ENCODE peak calls at places on chromosomes 3 and 15, in five cellular contexts. H is cardiac muscle cell, T is GM23338, Z is tibial artery, X is mucosa of descending colon. E is an unnamed sample. For H3K4me1, the result is how much of the 10 kb centered on the place peaks cover.

GRCh38 chr3:52401551-52401950 is 43.4 kb downstream of the SEMA3G start:
- DNase-seq in H (no peak), T (no peak), Z (no peak), X (no peak), E (peak)

GRCh38 chr15:89809093-89809786 is 5.4 kb downstream of the ANPEP start:
- DNase-seq in H (no peak), T (no peak), Z (no peak), X (no peak), E (peak)

GRCh38 chr15:60656041-60656440 is 177.1 kb upstream of the ICE2 start:
- DNase-seq in H (no peak), T (no peak), Z (no peak), X (no peak), E (no peak)

GRCh38 chr3:104763007-104763406 is 603.7 kb upstream of the ALCAM start:
- DNase-seq in H (no peak), T (peak), Z (peak), X (no peak), E (no peak)

GRCh38 chr15:90205886-90206285 is 4.8 kb downstream of the SEMA4B start:
- DNase-seq in H (no peak), T (no peak), Z (no peak), X (no peak), E (no peak)

GRCh38 chr3:167110906-167111305 is 269.2 kb downstream of the ZBBX start:
- DNase-seq in H (peak), T (peak), Z (no peak), X (no peak), E (no peak)

GRCh38 chr3:188421836-188422540 is 268.0 kb downstream of the LPP start:
- DNase-seq in H (no peak), T (no peak), Z (no peak), X (peak), E (peak)

GRCh38 chr3:48285132-48285531 is 44.2 kb downstream of the ZNF589 start:
- DNase-seq in H (no peak), T (no peak), Z (no peak), X (no peak), E (no peak)

GRCh38 chr3:177595789-177596188 is 398.5 kb upstream of the TBL1XR1 start:
- DNase-seq in H (no peak), T (no peak), Z (no peak), X (no peak), E (no peak)

GRCh38 chr3:104614564-104614963 is 752.1 kb upstream of the ALCAM start:
- DNase-seq in H (no peak), T (no peak), Z (no peak), X (no peak), E (no peak)

GRCh38 chr3:108806316-108806715 is 16.3 kb upstream of the TRAT1 start:
- DNase-seq in H (no peak), T (no peak), Z (no peak), X (no peak), E (no peak)

GRCh38 chr3:123783811-123784210 is 100.3 kb downstream of the MYLK start:
- DNase-seq in H (no peak), T (no peak), Z (no peak), X (peak), E (no peak)

GRCh38 chr3:139764936-139765335 is 87.2 kb upstream of the NMNAT3 start:
- DNase-seq in H (no peak), T (no peak), Z (no peak), X (no peak), E (no peak)

GRCh38 chr15:79358069-79358468 is 47.2 kb downstream of the TMED3 start:
- DNase-seq in H (no peak), T (no peak), Z (no peak), X (no peak), E (no peak)

GRCh38 chr3:174229916-174230315 is 629.2 kb upstream of the NAALADL2 start:
- DNase-seq in H (no peak), T (no peak), Z (no peak), X (no peak), E (no peak)

GRCh38 chr3:52843116-52843865 is 8.5 kb upstream of the MUSTN1 start:
- DNase-seq in H (no peak), T (no peak), Z (no peak), X (no peak), E (peak)

GRCh38 chr3:81998139-81998755 is 236.8 kb upstream of the GBE1 start:
- DNase-seq in H (no peak), T (no peak), Z (no peak), X (no peak), E (no peak)

GRCh38 chr3:52036222-52036694 is 20.1 kb downstream of the DUSP7 start:
- DNase-seq in H (no peak), T (no peak), Z (no peak), X (no peak), E (no peak)

GRCh38 chr3:11195721-11196332 is 41.5 kb downstream of the HRH1 start:
- DNase-seq in H (no peak), T (peak), Z (peak), X (no peak), E (no peak)

GRCh38 chr15:80822666-80823065 is 43.5 kb downstream of the CEMIP start:
- DNase-seq in H (no peak), T (no peak), Z (no peak), X (no peak), E (no peak)

GRCh38 chr15:70416851-70417250 is 319.1 kb upstream of the TLE3 start:
- DNase-seq in H (no peak), T (no peak), Z (peak), X (no peak), E (no peak)

GRCh38 chr15:63481105-63481810 is 23.1 kb upstream of the USP3 start:
- DNase-seq in H (no peak), T (no peak), Z (no peak), X (no peak), E (no peak)

GRCh38 chr15:37931321-37931720 is 3.1 kb upstream of the TMCO5A start:
- DNase-seq in H (no peak), T (no peak), Z (no peak), X (no peak), E (no peak)

GRCh38 chr15:37932522-37932921 is 1.9 kb upstream of the TMCO5A start:
- DNase-seq in H (no peak), T (no peak), Z (no peak), X (no peak), E (no peak)

GRCh38 chr15:37933685-37934084 is 755 bp upstream of the TMCO5A start:
- DNase-seq in H (no peak), T (no peak), Z (no peak), X (no peak), E (no peak)

GRCh38 chr15:37931868-37932267 is 2.6 kb upstream of the TMCO5A start:
- DNase-seq in H (no peak), T (no peak), Z (no peak), X (no peak), E (no peak)

DNA sequence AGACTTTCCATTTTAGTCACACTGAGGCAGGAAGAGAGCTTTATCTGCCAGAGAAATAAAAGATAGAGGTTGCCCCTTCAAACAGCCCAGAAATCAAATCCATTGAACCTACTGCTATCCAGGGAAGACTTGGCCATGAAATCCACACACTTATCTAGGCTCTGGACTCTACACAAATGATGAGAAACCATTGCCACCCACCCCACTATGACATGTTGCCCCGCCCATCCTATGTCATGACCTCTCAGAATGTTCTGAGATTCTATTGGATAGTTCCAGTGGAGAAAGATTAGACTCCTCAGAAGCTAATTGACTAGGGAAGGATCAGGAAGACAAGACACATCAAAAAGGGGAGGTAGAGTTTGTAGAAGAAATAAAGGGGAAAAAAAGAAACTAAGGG is at the start of gene TMCO5A:
- DNase-seq in H (no peak), T (no peak), Z (no peak), X (no peak), E (no peak)
- H3K4me1 ChIP-seq in H (under half), T (under half), Z (under half), X (under half), E (under half)

DNA sequence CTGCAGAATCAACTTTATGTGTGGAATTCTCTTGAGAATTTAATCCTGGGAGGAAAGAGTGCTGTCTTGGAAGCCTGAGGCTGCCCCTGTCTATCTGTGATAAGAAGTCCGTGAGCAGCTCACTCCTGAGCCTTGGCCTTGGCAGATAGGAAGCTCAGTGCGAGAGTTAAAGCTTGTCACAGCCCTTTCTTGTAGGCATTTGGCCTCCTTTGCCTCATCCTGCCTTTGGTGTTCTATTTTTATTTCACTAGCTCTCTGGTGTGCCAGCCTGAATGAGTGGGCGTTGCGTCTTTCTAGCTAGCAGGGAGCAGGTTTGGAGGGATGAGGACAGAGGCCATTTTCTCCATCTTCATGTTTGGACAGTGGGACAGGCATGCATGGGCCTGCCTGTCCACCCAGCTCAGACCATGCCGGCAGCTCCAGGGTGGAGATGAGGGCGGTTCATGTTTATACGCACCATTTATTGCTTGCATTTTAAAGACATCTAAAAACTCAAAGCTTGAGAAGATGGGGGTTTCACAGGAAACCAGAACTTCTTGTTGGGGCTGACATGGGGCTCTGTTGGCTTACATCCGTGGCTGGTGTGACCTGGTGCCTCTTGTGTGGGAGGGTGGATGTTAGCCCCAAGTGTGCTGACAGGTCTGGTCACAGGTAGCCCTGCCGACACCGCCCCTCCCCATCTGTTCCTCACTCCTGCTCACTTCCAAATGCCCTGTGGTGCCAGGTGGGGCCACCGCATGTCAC is 29.8 kb downstream of the IRAK2 start:
- DNase-seq in H (peak), T (no peak), Z (peak), X (no peak), E (peak)
- H3K4me1 ChIP-seq in H (under half), T (under half), Z (under half), X (half or more), E (half or more)

DNA sequence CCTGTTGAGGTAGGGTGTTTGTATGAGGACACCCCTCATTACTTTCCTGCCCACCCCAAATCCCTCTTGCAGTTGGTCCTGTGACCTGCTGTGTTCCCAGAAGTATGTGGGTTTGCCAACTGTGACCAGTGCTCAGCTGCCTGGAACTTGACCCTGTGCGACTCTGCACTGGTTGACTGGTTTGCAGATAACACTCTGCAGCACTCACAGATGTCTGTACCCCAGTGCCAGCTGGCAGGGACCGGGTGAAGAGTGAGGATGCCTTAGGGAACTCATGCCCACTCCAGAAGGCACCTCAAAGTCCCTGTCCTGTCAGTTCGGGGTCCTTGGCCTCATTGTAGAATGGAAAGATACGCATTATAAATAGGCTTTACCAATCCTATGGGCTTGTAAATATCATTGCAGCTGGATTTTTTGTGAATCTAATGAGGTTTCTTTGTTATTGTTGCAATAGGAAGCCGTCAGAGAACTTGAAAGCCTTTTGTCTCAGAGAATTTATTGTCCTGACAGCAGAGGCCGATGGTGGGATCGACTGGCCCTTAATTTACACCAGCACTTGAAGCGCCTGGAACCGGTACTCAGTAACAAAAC is 18.2 kb downstream of the FAN1 start:
- DNase-seq in H (no peak), T (peak), Z (no peak), X (no peak), E (no peak)
- H3K4me1 ChIP-seq in H (under half), T (under half), Z (under half), X (under half), E (under half)

GRCh38 chr15:52485290-52485689 is 43.4 kb downstream of the MYO5A start:
- DNase-seq in H (no peak), T (no peak), Z (no peak), X (no peak), E (no peak)
- H3K4me1 ChIP-seq in H (under half), T (under half), Z (under half), X (under half), E (under half)

DNA sequence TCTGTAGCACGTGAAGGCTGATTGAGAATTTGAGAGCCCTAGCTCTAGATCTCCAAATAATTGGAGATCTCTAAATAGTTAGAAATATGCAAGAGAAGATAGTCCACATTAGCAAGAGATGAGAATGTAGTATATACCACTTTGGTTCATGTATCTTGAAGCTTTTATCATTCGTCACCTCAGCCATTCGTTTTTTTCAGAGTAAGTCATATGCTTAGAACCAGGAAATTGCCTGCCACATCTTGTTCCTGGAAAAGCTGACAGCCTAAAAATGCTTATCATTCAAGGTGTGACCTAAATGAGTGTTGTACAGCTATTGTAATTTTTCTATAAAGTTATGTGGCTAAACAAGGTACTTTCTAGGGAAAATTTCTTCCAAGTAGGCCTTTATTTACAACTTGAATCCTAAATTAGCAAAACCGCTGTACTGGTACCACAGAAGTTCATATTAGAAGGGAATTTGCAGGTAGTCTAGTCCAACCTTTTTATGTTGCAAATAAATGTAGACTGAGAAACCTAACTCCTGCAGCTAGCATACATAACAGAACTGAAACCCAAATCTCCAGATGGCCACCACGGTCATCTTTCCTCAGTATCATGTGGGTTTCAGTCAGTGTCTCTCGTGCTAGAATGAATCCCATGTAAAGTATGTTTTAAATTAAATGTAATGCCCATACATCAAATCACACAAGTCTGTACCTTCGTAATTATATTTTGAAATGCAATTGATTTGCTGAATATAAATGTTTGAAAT is 48.6 kb downstream of the FNDC3B start:
- DNase-seq in H (no peak), T (no peak), Z (no peak), X (peak), E (no peak)
- H3K4me1 ChIP-seq in H (under half), T (under half), Z (under half), X (under half), E (under half)

DNA sequence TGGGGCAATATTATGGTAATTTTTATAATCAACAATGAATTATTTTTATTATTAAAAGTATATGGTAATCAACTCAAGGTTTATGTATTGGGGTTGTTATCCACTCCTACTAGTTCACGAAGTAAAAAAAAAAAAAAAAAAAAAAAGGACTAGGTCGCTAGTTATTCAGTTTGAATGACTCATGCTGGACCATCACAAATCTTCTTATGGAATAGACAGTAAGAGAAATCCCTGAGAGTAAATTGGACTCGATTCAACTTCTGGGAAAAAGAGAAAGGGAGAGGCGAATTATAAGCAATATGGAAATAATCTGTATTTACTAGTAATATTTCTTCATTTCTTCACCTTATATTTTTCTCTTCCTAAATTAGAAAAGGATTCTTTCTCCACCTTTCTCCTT is 2.0 kb downstream of the MYEF2 start:
- DNase-seq in H (no peak), T (no peak), Z (no peak), X (no peak), E (no peak)
- H3K4me1 ChIP-seq in H (under half), T (under half), Z (under half), X (under half), E (under half)

GRCh38 chr3:102037209-102037608 is 187.9 kb downstream of the NFKBIZ start:
- DNase-seq in H (no peak), T (peak), Z (no peak), X (no peak), E (no peak)

GRCh38 chr3:102034639-102035038 is 185.3 kb downstream of the NFKBIZ start:
- DNase-seq in H (no peak), T (no peak), Z (no peak), X (no peak), E (no peak)

GRCh38 chr3:102036472-102036871 is 187.2 kb downstream of the NFKBIZ start:
- DNase-seq in H (no peak), T (no peak), Z (no peak), X (no peak), E (no peak)

GRCh38 chr3:102035118-102035517 is 185.8 kb downstream of the NFKBIZ start:
- DNase-seq in H (no peak), T (no peak), Z (no peak), X (no peak), E (no peak)

DNA sequence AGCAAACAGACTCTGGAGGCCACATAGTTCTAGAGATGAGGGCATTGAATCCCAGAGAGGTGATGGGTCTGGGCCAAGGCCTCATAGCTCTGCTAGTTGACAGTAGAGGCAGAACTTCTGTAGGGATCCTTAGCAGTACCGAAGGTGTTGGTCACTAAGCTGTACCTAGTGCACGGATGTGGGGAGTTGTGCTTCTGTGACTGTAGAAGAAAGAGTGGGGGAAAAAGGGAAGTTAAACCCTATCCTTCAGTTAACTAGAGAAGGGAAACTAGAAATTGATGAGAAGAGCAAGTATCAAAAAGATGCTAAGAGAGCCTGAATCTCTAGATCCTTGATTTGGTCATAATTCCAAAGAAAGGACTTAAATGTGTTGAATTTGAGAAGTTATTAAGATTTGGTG is 186.7 kb downstream of the NFKBIZ start:
- DNase-seq in H (no peak), T (no peak), Z (no peak), X (no peak), E (no peak)
- H3K4me1 ChIP-seq in H (under half), T (under half), Z (under half), X (under half), E (under half)

DNA sequence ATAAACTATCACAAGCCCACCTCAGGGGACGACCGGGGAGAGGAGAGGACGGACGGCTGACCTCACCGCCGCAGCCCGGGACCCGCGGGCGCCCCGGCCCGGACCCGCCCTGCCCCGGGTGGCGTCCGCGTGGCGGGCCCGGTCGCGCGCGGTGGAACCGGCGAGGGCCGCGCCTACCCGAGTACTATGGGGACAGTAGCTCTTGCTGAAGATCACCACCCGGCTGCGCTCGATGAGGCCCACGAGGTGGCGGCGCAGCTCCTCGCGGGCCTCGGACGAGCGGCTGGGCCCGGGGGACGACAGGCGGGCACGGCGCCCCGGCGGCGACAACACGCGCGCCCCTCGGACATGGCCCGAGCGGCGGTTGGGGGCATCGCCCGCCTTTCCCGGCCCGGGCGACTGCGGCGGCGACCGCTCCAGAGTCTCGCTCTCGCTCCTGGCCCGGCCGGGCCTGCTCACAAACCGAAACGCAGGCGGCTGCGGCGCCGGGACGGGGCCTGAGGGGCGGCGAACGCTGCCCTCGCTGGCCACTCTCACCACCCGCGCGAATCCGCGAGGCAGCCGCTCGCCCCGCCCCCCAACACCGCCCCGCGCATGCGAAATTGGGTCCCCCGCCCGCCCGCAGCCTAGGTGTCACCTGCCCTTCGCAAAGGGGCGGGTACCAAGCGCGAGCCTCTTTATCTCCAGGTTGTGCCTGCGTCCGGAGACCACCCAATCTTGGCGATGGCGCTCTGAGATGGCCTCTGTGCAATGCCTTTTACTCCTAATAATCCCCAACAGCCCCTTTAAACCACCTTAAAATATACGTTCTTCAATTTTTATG is at the start of gene TXNRD3:
- DNase-seq in H (peak), T (peak), Z (peak), X (peak), E (peak)
- H3K4me1 ChIP-seq in H (under half), T (under half), Z (under half), X (under half), E (under half)

E was measured in spleen.